ENCODE peak calls at places on chromosomes 4 and X, in five cellular contexts. One of them, this sample, is unnamed.

GRCh38 chr4:118905546-118905945 is 16.9 kb downstream of the SYNPO2 start:
- DNase-seq in HCT116: no peak
- DNase-seq in thoracic aorta: no peak
- DNase-seq in CD8-positive, alpha-beta T cell: no peak
- DNase-seq in colonic mucosa: no peak
- DNase-seq in this sample: no peak

GRCh38 chrX:141936080-141936479 is 32.4 kb downstream of the MAGEC1 start:
- DNase-seq in thoracic aorta: no peak
- DNase-seq in CD8-positive, alpha-beta T cell: no peak
- DNase-seq in colonic mucosa: no peak
- DNase-seq in HCT116: no peak
- DNase-seq in this sample: no peak

GRCh38 chr4:8544741-8545438 is 35.3 kb upstream of the GPR78 start:
- DNase-seq in HCT116: no peak
- DNase-seq in colonic mucosa: no peak
- DNase-seq in thoracic aorta: no peak
- DNase-seq in CD8-positive, alpha-beta T cell: no peak
- DNase-seq in this sample: no peak

GRCh38 chr4:107862658-107863057 is 37.9 kb downstream of the SGMS2 start:
- DNase-seq in colonic mucosa: peak; percentile 25
- DNase-seq in CD8-positive, alpha-beta T cell: no peak
- DNase-seq in thoracic aorta: peak; percentile 4
- DNase-seq in HCT116: peak; percentile 82
- DNase-seq in this sample: no peak

GRCh38 chrX:338281-338835 is 19.8 kb upstream of the GTPBP6 start:
- DNase-seq in thoracic aorta: no peak
- DNase-seq in HCT116: no peak
- DNase-seq in CD8-positive, alpha-beta T cell: no peak
- DNase-seq in colonic mucosa: no peak
- DNase-seq in this sample: no peak

GRCh38 chr4:101285985-101286384 is 61.3 kb downstream of the PPP3CA start:
- DNase-seq in colonic mucosa: no peak
- DNase-seq in CD8-positive, alpha-beta T cell: no peak
- DNase-seq in thoracic aorta: no peak
- DNase-seq in HCT116: no peak
- DNase-seq in this sample: no peak

GRCh38 chrX:135463937-135464336 is 42.2 kb downstream of the SMIM10L2A start:
- DNase-seq in CD8-positive, alpha-beta T cell: no peak
- DNase-seq in HCT116: peak; percentile 4
- DNase-seq in thoracic aorta: no peak
- DNase-seq in colonic mucosa: no peak
- DNase-seq in this sample: no peak

GRCh38 chrX:136219893-136220292 is 31.3 kb downstream of the MAP7D3 start:
- DNase-seq in colonic mucosa: no peak
- DNase-seq in HCT116: no peak
- DNase-seq in CD8-positive, alpha-beta T cell: no peak
- DNase-seq in thoracic aorta: no peak
- DNase-seq in this sample: no peak

GRCh38 chrX:19514791-19515614 is at the start of gene MAP3K15:
- DNase-seq in colonic mucosa: peak; percentile 23
- DNase-seq in CD8-positive, alpha-beta T cell: peak; percentile 8
- DNase-seq in thoracic aorta: no peak
- DNase-seq in HCT116: no peak
- DNase-seq in this sample: peak; percentile 3

GRCh38 chrX:115264009-115264408 is 25.5 kb upstream of the LUZP4 start:
- DNase-seq in colonic mucosa: no peak
- DNase-seq in CD8-positive, alpha-beta T cell: no peak
- DNase-seq in HCT116: no peak
- DNase-seq in thoracic aorta: no peak
- DNase-seq in this sample: no peak

GRCh38 chrX:23061116-23061515 is 61.4 kb downstream of the DDX53 start:
- DNase-seq in colonic mucosa: no peak
- DNase-seq in thoracic aorta: no peak
- DNase-seq in HCT116: no peak
- DNase-seq in CD8-positive, alpha-beta T cell: no peak
- DNase-seq in this sample: no peak

GRCh38 chrX:135985123-135985973 is at the start of gene SLC9A6:
- DNase-seq in CD8-positive, alpha-beta T cell: peak; percentile 67
- DNase-seq in HCT116: no peak
- DNase-seq in colonic mucosa: peak; percentile 76
- DNase-seq in thoracic aorta: no peak
- DNase-seq in this sample: peak; percentile 65

GRCh38 chr4:189096108-189096507 is 844.6 kb upstream of the FRG1 start:
- DNase-seq in thoracic aorta: no peak
- DNase-seq in CD8-positive, alpha-beta T cell: no peak
- DNase-seq in colonic mucosa: no peak
- DNase-seq in HCT116: no peak
- DNase-seq in this sample: no peak

GRCh38 chrX:27583976-27584375 is 6.2 kb upstream of the DCAF8L2 start:
- DNase-seq in thoracic aorta: no peak
- DNase-seq in CD8-positive, alpha-beta T cell: no peak
- DNase-seq in colonic mucosa: no peak
- DNase-seq in HCT116: no peak
- DNase-seq in this sample: no peak

GRCh38 chr4:140103676-140104075 is 50.3 kb downstream of the MAML3 start:
- DNase-seq in colonic mucosa: no peak
- DNase-seq in HCT116: no peak
- DNase-seq in CD8-positive, alpha-beta T cell: peak; percentile 23
- DNase-seq in thoracic aorta: no peak
- DNase-seq in this sample: peak; percentile 54

GRCh38 chr4:53147711-53148110 is 218.2 kb downstream of the SCFD2 start:
- DNase-seq in thoracic aorta: no peak
- DNase-seq in CD8-positive, alpha-beta T cell: no peak
- DNase-seq in colonic mucosa: no peak
- DNase-seq in HCT116: no peak
- DNase-seq in this sample: no peak

GRCh38 chr4:153603258-153603657 is 80.8 kb upstream of the TLR2 start:
- DNase-seq in thoracic aorta: no peak
- DNase-seq in HCT116: no peak
- DNase-seq in CD8-positive, alpha-beta T cell: no peak
- DNase-seq in colonic mucosa: no peak
- DNase-seq in this sample: no peak

GRCh38 chr4:19735012-19735411 is 516.7 kb upstream of the SLIT2 start:
- DNase-seq in HCT116: no peak
- DNase-seq in colonic mucosa: no peak
- DNase-seq in thoracic aorta: no peak
- DNase-seq in CD8-positive, alpha-beta T cell: no peak
- DNase-seq in this sample: no peak

GRCh38 chrX:18075603-18076002 is 145.1 kb downstream of the BEND2 start:
- DNase-seq in thoracic aorta: no peak
- DNase-seq in HCT116: no peak
- DNase-seq in CD8-positive, alpha-beta T cell: no peak
- DNase-seq in colonic mucosa: no peak
- DNase-seq in this sample: no peak

GRCh38 chr4:96486563-96486962 is 646.7 kb downstream of the PDHA2 start:
- DNase-seq in HCT116: no peak
- DNase-seq in thoracic aorta: no peak
- DNase-seq in colonic mucosa: no peak
- DNase-seq in CD8-positive, alpha-beta T cell: no peak
- DNase-seq in this sample: no peak

GRCh38 chrX:11665144-11666040 is at the start of gene ARHGAP6:
- DNase-seq in CD8-positive, alpha-beta T cell: no peak
- DNase-seq in thoracic aorta: no peak
- DNase-seq in colonic mucosa: peak; percentile 22
- DNase-seq in HCT116: no peak
- DNase-seq in this sample: no peak

GRCh38 chr4:101279377-101279871 is 67.9 kb downstream of the PPP3CA start:
- DNase-seq in CD8-positive, alpha-beta T cell: no peak
- DNase-seq in colonic mucosa: peak; percentile 39
- DNase-seq in HCT116: no peak
- DNase-seq in thoracic aorta: no peak
- DNase-seq in this sample: no peak

GRCh38 chrX:20066968-20067708 is 49.6 kb downstream of the MAP7D2 start:
- DNase-seq in CD8-positive, alpha-beta T cell: peak; percentile 6
- DNase-seq in colonic mucosa: peak; percentile 31
- DNase-seq in thoracic aorta: no peak
- DNase-seq in HCT116: peak; percentile 38
- DNase-seq in this sample: no peak

GRCh38 chr4:129623233-129623632 is 527.3 kb downstream of the C4orf33 start:
- DNase-seq in colonic mucosa: no peak
- DNase-seq in CD8-positive, alpha-beta T cell: no peak
- DNase-seq in HCT116: no peak
- DNase-seq in thoracic aorta: no peak
- DNase-seq in this sample: no peak

GRCh38 chr4:94650690-94651089 is 107.1 kb upstream of the BMPR1B start:
- DNase-seq in CD8-positive, alpha-beta T cell: no peak
- DNase-seq in thoracic aorta: no peak
- DNase-seq in HCT116: no peak
- DNase-seq in colonic mucosa: no peak
- DNase-seq in this sample: no peak

GRCh38 chr4:8786166-8786565 is 85.5 kb downstream of the HMX1 start:
- DNase-seq in HCT116: no peak
- DNase-seq in colonic mucosa: no peak
- DNase-seq in CD8-positive, alpha-beta T cell: no peak
- DNase-seq in thoracic aorta: no peak
- DNase-seq in this sample: no peak

GRCh38 chrX:7027071-7027470 is 120.4 kb upstream of the STS start:
- DNase-seq in thoracic aorta: no peak
- DNase-seq in colonic mucosa: peak; percentile 24
- DNase-seq in HCT116: no peak
- DNase-seq in CD8-positive, alpha-beta T cell: no peak
- DNase-seq in this sample: no peak

GRCh38 chrX:113384628-113385027 is 544.0 kb upstream of the AMOT start:
- DNase-seq in HCT116: no peak
- DNase-seq in colonic mucosa: no peak
- DNase-seq in thoracic aorta: peak; percentile 3
- DNase-seq in CD8-positive, alpha-beta T cell: no peak
- DNase-seq in this sample: no peak

GRCh38 chr4:158787718-158788441 is 19.1 kb downstream of the FNIP2 start:
- DNase-seq in CD8-positive, alpha-beta T cell: no peak
- DNase-seq in colonic mucosa: no peak
- DNase-seq in HCT116: no peak
- DNase-seq in thoracic aorta: no peak
- DNase-seq in this sample: no peak

GRCh38 chr4:158791588-158791987 is 22.8 kb downstream of the FNIP2 start:
- DNase-seq in colonic mucosa: no peak
- DNase-seq in HCT116: no peak
- DNase-seq in CD8-positive, alpha-beta T cell: no peak
- DNase-seq in thoracic aorta: no peak
- DNase-seq in this sample: no peak

GRCh38 chr4:158786155-158786581 is 17.3 kb downstream of the FNIP2 start:
- DNase-seq in CD8-positive, alpha-beta T cell: no peak
- DNase-seq in colonic mucosa: no peak
- DNase-seq in thoracic aorta: no peak
- DNase-seq in HCT116: no peak
- DNase-seq in this sample: no peak

GRCh38 chr4:158789853-158790252 is 21.0 kb downstream of the FNIP2 start:
- DNase-seq in thoracic aorta: no peak
- DNase-seq in colonic mucosa: no peak
- DNase-seq in CD8-positive, alpha-beta T cell: no peak
- DNase-seq in HCT116: no peak
- DNase-seq in this sample: no peak

GRCh38 chr4:158788608-158789007 is 19.8 kb downstream of the FNIP2 start:
- DNase-seq in HCT116: no peak
- DNase-seq in thoracic aorta: no peak
- DNase-seq in CD8-positive, alpha-beta T cell: no peak
- DNase-seq in colonic mucosa: no peak
- DNase-seq in this sample: no peak
- H3K4me1 ChIP-seq in HCT116: peaks cover 9% of the 10 kb centered on the region
- H3K4me1 ChIP-seq in thoracic aorta: peaks cover 45% of the 10 kb centered on the region
- H3K4me1 ChIP-seq in CD8-positive, alpha-beta T cell: no peaks in the 10 kb centered on the region
- H3K4me1 ChIP-seq in colonic mucosa: peaks cover 7% of the 10 kb centered on the region
- H3K4me1 ChIP-seq in this sample: no peaks in the 10 kb centered on the region

DNA sequence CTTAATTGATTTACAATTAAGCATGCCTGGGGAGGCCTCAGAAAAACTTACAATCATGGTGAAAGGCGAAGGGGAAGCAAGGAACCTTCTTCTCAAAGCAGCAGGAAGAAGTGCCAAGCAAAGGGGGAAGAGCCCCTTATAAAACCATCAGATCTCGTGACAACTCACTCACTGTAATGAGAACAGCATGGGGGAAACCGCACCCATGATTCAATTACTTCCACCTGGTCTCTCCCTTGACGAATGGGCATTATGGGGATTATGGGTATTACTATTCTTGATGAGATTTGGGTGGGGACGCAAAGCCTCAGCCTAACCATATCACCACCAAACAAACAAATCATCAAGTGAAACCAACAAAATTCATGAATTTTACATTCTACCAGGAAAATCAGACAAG is 76.7 kb upstream of the TAB3 start:
- DNase-seq in HCT116: no peak
- DNase-seq in colonic mucosa: no peak
- DNase-seq in thoracic aorta: no peak
- DNase-seq in CD8-positive, alpha-beta T cell: no peak
- DNase-seq in this sample: no peak
- H3K4me3 ChIP-seq in HCT116: no peak overlapping the region
- H3K4me3 ChIP-seq in colonic mucosa: no peak overlapping the region
- H3K4me3 ChIP-seq in thoracic aorta: no peak overlapping the region
- H3K4me3 ChIP-seq in CD8-positive, alpha-beta T cell: no peak overlapping the region
- H3K4me3 ChIP-seq in this sample: no peak overlapping the region

DNA sequence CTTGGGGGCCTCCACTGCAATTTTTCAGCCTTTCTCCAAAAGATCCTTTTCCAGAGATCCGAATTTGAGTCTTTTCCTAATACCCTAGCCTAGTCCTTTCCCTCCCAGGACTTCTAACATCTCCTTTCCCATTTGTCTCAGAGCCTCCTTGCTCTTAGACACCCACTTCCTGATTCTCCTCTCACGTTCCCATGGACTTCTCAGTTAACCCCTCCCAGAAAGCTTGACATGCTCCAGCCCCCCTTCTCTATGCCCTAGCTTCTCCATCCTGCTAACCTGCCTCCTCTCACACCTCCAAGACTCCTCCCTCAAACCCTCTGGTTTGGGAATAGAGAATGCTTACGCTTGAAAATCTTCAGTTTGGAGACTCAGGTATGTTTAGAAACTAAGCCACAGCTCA is 2.5 kb downstream of the UBA1 start:
- DNase-seq in thoracic aorta: no peak
- DNase-seq in colonic mucosa: no peak
- DNase-seq in HCT116: no peak
- DNase-seq in CD8-positive, alpha-beta T cell: no peak
- DNase-seq in this sample: no peak
- H3K4me1 ChIP-seq in thoracic aorta: peaks cover 18% of the 10 kb centered on the region
- H3K4me1 ChIP-seq in colonic mucosa: peaks cover 16% of the 10 kb centered on the region
- H3K4me1 ChIP-seq in HCT116: peaks cover 21% of the 10 kb centered on the region
- H3K4me1 ChIP-seq in CD8-positive, alpha-beta T cell: peaks cover 45% of the 10 kb centered on the region
- H3K4me1 ChIP-seq in this sample: peaks cover 46% of the 10 kb centered on the region

DNA sequence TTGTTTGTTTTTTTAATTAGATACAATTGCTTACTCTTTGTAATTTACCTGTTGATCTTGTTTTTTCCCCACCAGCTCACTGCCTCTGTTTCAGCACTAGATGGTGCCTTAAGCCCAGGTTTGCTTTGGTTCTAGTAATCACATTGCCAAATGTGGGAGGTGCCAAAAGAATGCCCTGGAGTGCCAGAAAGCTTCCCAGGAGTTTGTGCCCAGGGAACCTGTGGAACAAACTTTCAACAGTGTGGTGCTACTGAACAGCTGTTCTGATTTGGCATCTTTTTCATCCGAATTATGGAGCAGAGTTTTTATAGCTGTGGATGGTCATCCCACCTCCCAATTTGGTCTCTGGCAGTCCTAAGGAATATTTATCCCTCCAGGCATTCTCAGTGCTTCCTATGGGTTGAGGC is 1000.7 kb downstream of the STIM2 start:
- DNase-seq in colonic mucosa: no peak
- DNase-seq in HCT116: peak; percentile 57
- DNase-seq in thoracic aorta: no peak
- DNase-seq in CD8-positive, alpha-beta T cell: no peak
- DNase-seq in this sample: no peak
- H3K4me3 ChIP-seq in colonic mucosa: no peak overlapping the region
- H3K4me3 ChIP-seq in HCT116: no peak overlapping the region
- H3K4me3 ChIP-seq in thoracic aorta: no peak overlapping the region
- H3K4me3 ChIP-seq in CD8-positive, alpha-beta T cell: no peak overlapping the region
- H3K4me3 ChIP-seq in this sample: no peak overlapping the region

GRCh38 chr4:1207603-1208265 is 35.4 kb upstream of the SPON2 start:
- DNase-seq in HCT116: no peak
- DNase-seq in thoracic aorta: no peak
- DNase-seq in CD8-positive, alpha-beta T cell: no peak
- DNase-seq in colonic mucosa: peak; percentile 64
- DNase-seq in this sample: no peak
- H3K4me1 ChIP-seq in HCT116: no peaks in the 10 kb centered on the region
- H3K4me1 ChIP-seq in thoracic aorta: peaks cover 32% of the 10 kb centered on the region
- H3K4me1 ChIP-seq in CD8-positive, alpha-beta T cell: peaks cover 23% of the 10 kb centered on the region
- H3K4me1 ChIP-seq in colonic mucosa: peaks cover 47% of the 10 kb centered on the region
- H3K4me1 ChIP-seq in this sample: peaks cover 31% of the 10 kb centered on the region

This sample was measured in CD8-positive, alpha-beta memory T cell.